ENCODE peak calls at places on chromosomes 2 and 18, in six cellular contexts. D, G, L, T, J and Q are unnamed samples.

GRCh38 chr2:85695121-85695520 is 963 bp downstream of the GNLY start:
- DNase-seq in D (no peak), G (no peak), L (no peak), T (no peak), J (no peak), Q (no peak)

GRCh38 chr2:98569197-98569793 is 39.0 kb downstream of the COA5 start:
- DNase-seq in D (peak; percentile 85), G (peak; percentile 34), L (no peak), T (no peak), J (peak; percentile 70), Q (peak; percentile 83)

GRCh38 chr2:113720167-113720566 is 36.3 kb downstream of the SLC35F5 start:
- DNase-seq in D (no peak), G (no peak), L (no peak), T (no peak), J (no peak), Q (no peak)

GRCh38 chr2:69216535-69217332 is 170.3 kb downstream of the GFPT1 start:
- DNase-seq in D (no peak), G (no peak), L (no peak), T (no peak), J (no peak), Q (no peak)

GRCh38 chr18:73662440-73662839 is 485.2 kb downstream of the FBXO15 start:
- DNase-seq in D (no peak), G (no peak), L (no peak), T (no peak), J (no peak), Q (no peak)

GRCh38 chr2:112216158-112216557 is 38.7 kb downstream of the ZC3H8 start:
- DNase-seq in D (no peak), G (no peak), L (no peak), T (no peak), J (no peak), Q (no peak)

GRCh38 chr2:72263043-72263780 is 115.5 kb upstream of the CYP26B1 start:
- DNase-seq in D (no peak), G (no peak), L (no peak), T (no peak), J (no peak), Q (no peak)

GRCh38 chr2:3377279-3377611 is 373 bp downstream of the EIPR1 start:
- DNase-seq in D (no peak), G (no peak), L (no peak), T (no peak), J (no peak), Q (no peak)

GRCh38 chr18:79979843-79980242 is 8.5 kb downstream of the TXNL4A start:
- DNase-seq in D (no peak), G (no peak), L (no peak), T (no peak), J (no peak), Q (no peak)

GRCh38 chr2:168320267-168320666 is 72.9 kb upstream of the STK39 start:
- DNase-seq in D (no peak), G (no peak), L (no peak), T (no peak), J (no peak), Q (no peak)

GRCh38 chr2:95032341-95032740 is 6.8 kb downstream of the MAL start:
- DNase-seq in D (no peak), G (no peak), L (no peak), T (no peak), J (no peak), Q (no peak)

GRCh38 chr2:217609952-217610351 is 392.8 kb downstream of the TNS1 start:
- DNase-seq in D (no peak), G (no peak), L (no peak), T (no peak), J (no peak), Q (no peak)

GRCh38 chr18:2651981-2652380 is 3.5 kb upstream of the SMCHD1 start:
- DNase-seq in D (no peak), G (no peak), L (no peak), T (no peak), J (no peak), Q (no peak)

DNA sequence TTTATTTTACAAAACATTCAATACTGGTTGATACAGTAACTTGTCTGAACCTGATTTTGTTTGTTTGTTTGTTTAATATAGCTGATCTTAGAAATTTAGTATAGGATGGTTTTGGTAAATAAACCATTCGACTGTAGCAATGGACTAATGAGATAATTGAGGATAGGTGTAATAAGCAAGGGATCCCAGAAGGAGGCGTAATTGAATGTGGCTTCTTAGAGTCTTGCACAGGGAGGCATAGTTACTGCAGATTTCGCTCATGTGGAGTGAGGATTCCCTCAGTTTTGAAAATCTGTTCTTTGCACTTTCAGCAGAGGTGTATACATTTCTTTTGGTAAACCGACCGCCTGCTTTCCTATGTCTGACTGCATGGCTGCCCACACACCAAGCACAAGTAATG is 709.6 kb downstream of the SOCS6 start:
- DNase-seq in D (no peak), G (no peak), L (no peak), T (no peak), J (no peak), Q (no peak)
- TF ChIP-seq CTCF in D (no peak), G (no peak), L (no peak), T (peak; percentile 13), J (no peak), Q (no peak)

GRCh38 chr2:207258191-207258991 is 92.6 kb upstream of the KLF7 start:
- DNase-seq in D (no peak), G (peak; percentile 69), L (peak; percentile 90), T (peak; percentile 99), J (peak; percentile 59), Q (peak; percentile 81)
- TF ChIP-seq CTCF in D (no peak), G (no peak), L (no peak), T (peak; percentile 30), J (no peak), Q (no peak)

DNA sequence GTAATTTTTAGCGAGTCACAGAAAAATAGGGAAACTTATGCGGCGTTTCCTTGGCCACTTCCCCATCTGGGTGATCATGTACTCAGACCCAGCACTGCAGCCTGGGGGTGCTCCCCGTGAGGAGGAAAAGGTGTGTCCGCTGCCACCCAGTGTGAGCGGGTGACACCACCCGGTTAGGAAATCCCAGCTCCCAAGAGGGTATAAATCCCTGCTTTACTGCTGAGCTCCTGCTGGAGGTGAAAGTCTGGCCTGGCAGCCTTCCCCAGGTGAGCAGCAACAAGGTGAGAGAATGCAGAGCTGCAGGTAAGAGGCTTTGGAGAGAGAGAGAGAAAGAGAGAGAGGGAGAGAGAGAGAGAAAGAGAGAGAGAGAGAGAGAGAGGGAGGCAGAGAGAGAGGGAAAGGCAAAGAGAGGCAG is at the start of gene IL1R2:
- DNase-seq in D (no peak), G (peak; percentile 32), L (no peak), T (no peak), J (no peak), Q (no peak)
- TF ChIP-seq CTCF in D (no peak), G (no peak), L (no peak), T (no peak), J (no peak), Q (no peak)

GRCh38 chr2:74262681-74263080 is 64.3 kb downstream of the MTHFD2 start:
- DNase-seq in D (no peak), G (no peak), L (no peak), T (no peak), J (no peak), Q (no peak)

GRCh38 chr2:74261204-74261864 is 62.9 kb downstream of the MTHFD2 start:
- DNase-seq in D (no peak), G (no peak), L (no peak), T (no peak), J (no peak), Q (peak; percentile 41)

GRCh38 chr2:74269667-74270066 is 71.3 kb downstream of the MTHFD2 start:
- DNase-seq in D (no peak), G (no peak), L (no peak), T (no peak), J (no peak), Q (no peak)

GRCh38 chr2:74264281-74264680 is 65.9 kb downstream of the MTHFD2 start:
- DNase-seq in D (no peak), G (no peak), L (no peak), T (no peak), J (no peak), Q (no peak)

DNA sequence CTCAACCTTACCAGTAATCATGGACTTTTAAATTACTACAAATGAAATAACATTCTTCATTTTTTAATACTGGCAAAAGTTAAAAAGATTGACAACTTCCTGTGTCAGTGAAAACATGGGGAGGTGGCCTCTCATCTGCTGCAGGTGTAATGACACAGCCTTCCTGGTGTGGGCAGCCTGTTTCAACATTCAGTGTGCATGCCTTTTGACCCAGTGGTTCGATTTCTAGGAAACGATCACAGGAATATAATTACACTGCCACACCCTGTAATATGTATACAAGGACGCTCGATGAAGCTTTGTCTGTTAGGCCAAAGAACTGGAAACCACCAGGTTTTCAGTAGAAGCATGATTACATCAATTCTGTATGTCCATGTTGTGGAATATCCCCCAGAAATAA is 68.7 kb downstream of the MTHFD2 start:
- DNase-seq in D (no peak), G (no peak), L (no peak), T (no peak), J (peak; percentile 64), Q (no peak)
- TF ChIP-seq CTCF in D (no peak), G (no peak), L (no peak), T (no peak), J (no peak), Q (no peak)